ENCODE peak calls at places on chromosomes 4 and X, in four cellular contexts. O is stomach, C is H9, J is psoas muscle. H is an unnamed sample.

GRCh38 chr4:909131-909571 is 23.0 kb downstream of the GAK start:
- DNase-seq in C (no peak), J (peak; percentile 42), O (no peak), H (no peak)

GRCh38 chr4:73814679-73815078 is 21.8 kb upstream of the CXCL6 start:
- DNase-seq in J (no peak), C (no peak), O (no peak), H (no peak)

GRCh38 chr4:16775411-16776154 is 122.9 kb downstream of the LDB2 start:
- DNase-seq in C (no peak), O (no peak), J (no peak), H (no peak)

GRCh38 chrX:103779156-103779555 is 2.5 kb downstream of the PLP1 start:
- DNase-seq in C (peak; percentile 8), J (no peak), O (no peak), H (no peak)

GRCh38 chr4:3261411-3262207 is 12.7 kb downstream of the MSANTD1 start:
- DNase-seq in J (no peak), O (peak; percentile 17), C (peak; percentile 26), H (no peak)

GRCh38 chrX:11351375-11352295 is 58.4 kb downstream of the AMELX start:
- DNase-seq in O (peak; percentile 40), J (peak; percentile 77), C (no peak), H (no peak)

GRCh38 chr4:85696661-85697060 is 221.7 kb downstream of the ARHGAP24 start:
- DNase-seq in J (no peak), C (no peak), O (no peak), H (no peak)

GRCh38 chr4:8920289-8920965 is 48.8 kb upstream of the HMX1 start:
- DNase-seq in C (no peak), J (no peak), O (no peak), H (peak; percentile 58)

GRCh38 chr4:68951078-68951805 is at the start of gene UGT2A3:
- DNase-seq in J (no peak), O (no peak), C (peak; percentile 32), H (no peak)

GRCh38 chrX:34659575-34659974 is 2.5 kb upstream of the TMEM47 start:
- DNase-seq in J (no peak), O (no peak), C (peak; percentile 53), H (no peak)

GRCh38 chr4:82528868-82529267 is 32.9 kb downstream of the TMEM150C start:
- DNase-seq in J (no peak), O (no peak), C (no peak), H (no peak)

GRCh38 chr4:145830699-145831098 is 107.9 kb downstream of the ZNF827 start:
- DNase-seq in O (no peak), J (no peak), C (no peak), H (no peak)

GRCh38 chr4:183175631-183176232 is 76.7 kb downstream of the WWC2 start:
- DNase-seq in O (no peak), C (no peak), J (no peak), H (no peak)

GRCh38 chr4:27714073-27714472 is 853.4 kb downstream of the STIM2 start:
- DNase-seq in O (no peak), J (no peak), C (no peak), H (no peak)

GRCh38 chrX:65581661-65582339 is 47.2 kb upstream of the LAS1L start:
- DNase-seq in J (no peak), C (peak; percentile 62), O (peak; percentile 65), H (no peak)

GRCh38 chr4:123350191-123350544 is 46.4 kb upstream of the SPRY1 start:
- DNase-seq in C (peak; percentile 78), O (peak; percentile 54), J (no peak), H (no peak)

GRCh38 chr4:56049428-56050212 is 100.9 kb downstream of the CEP135 start:
- DNase-seq in J (no peak), C (peak; percentile 69), O (no peak), H (no peak)

GRCh38 chrX:16825306-16826035 is 39.2 kb downstream of the TXLNG start:
- DNase-seq in C (no peak), O (no peak), J (no peak), H (no peak)

GRCh38 chrX:37320541-37321203 is 28.5 kb upstream of the PRRG1 start:
- DNase-seq in C (no peak), J (no peak), O (no peak), H (no peak)

GRCh38 chrX:45191820-45192409 is 8.8 kb downstream of the DIPK2B start:
- DNase-seq in O (no peak), J (no peak), C (no peak), H (no peak)

GRCh38 chr4:153497091-153497531 is 31.0 kb downstream of the TMEM131L start:
- DNase-seq in C (no peak), J (no peak), O (no peak), H (no peak)

GRCh38 chr4:22389240-22389871 is 126.5 kb downstream of the ADGRA3 start:
- DNase-seq in O (peak; percentile 45), J (peak; percentile 50), C (peak; percentile 63), H (no peak)

GRCh38 chr4:152229782-152230289 is 306.1 kb downstream of the FBXW7 start:
- DNase-seq in J (no peak), C (peak; percentile 51), O (no peak), H (no peak)

GRCh38 chrX:11770320-11770719 is 12.3 kb downstream of the MSL3 start:
- DNase-seq in J (no peak), C (peak; percentile 41), O (peak; percentile 49), H (no peak)

GRCh38 chr4:98828801-98829200 is 100.1 kb downstream of the EIF4E start:
- DNase-seq in J (no peak), O (no peak), C (peak; percentile 34), H (no peak)

GRCh38 chr4:153084939-153085630 is 119.2 kb upstream of the TRIM2 start:
- DNase-seq in O (peak; percentile 82), J (peak; percentile 83), C (peak; percentile 84), H (no peak)

GRCh38 chr4:186792994-186793393 is 69.3 kb upstream of the FAT1 start:
- DNase-seq in O (no peak), C (no peak), J (no peak), H (no peak)

GRCh38 chr4:123340381-123340701 is 56.3 kb upstream of the SPRY1 start:
- DNase-seq in J (no peak), C (no peak), O (no peak), H (no peak)

GRCh38 chrX:136146614-136147319 is 566 bp upstream of the FHL1 start:
- DNase-seq in O (no peak), J (peak; percentile 53), C (no peak), H (no peak)

GRCh38 chrX:105464611-105465010 is 244.1 kb upstream of the TEX13A start:
- DNase-seq in J (no peak), C (no peak), O (no peak), H (no peak)

GRCh38 chrX:151153086-151153485 is 23.3 kb upstream of the GPR50 start:
- DNase-seq in C (peak; percentile 73), J (no peak), O (no peak), H (no peak)

GRCh38 chr4:11842620-11843263 is 414.0 kb upstream of the HS3ST1 start:
- DNase-seq in J (no peak), O (no peak), C (no peak), H (no peak)

GRCh38 chr4:155722816-155723499 is 35.9 kb upstream of the GUCY1B1 start:
- DNase-seq in C (no peak), J (no peak), O (no peak), H (no peak)

GRCh38 chr4:94889961-94890360 is 132.2 kb downstream of the BMPR1B start:
- DNase-seq in O (no peak), C (no peak), J (no peak), H (no peak)

GRCh38 chr4:89056953-89057398 is at the start of gene FAM13A:
- DNase-seq in J (peak; percentile 82), C (peak; percentile 89), O (peak; percentile 85), H (peak; percentile 30)

GRCh38 chrX:53882331-53882730 is 161.9 kb downstream of the PHF8 start:
- DNase-seq in O (no peak), C (no peak), J (no peak), H (no peak)

GRCh38 chr4:158729716-158730559 is 6.7 kb upstream of the PPID start:
- DNase-seq in J (peak; percentile 66), O (peak; percentile 68), C (peak; percentile 49), H (no peak)

GRCh38 chrX:53223955-53224859 is 800 bp downstream of the KDM5C start:
- DNase-seq in C (no peak), J (peak; percentile 67), O (no peak), H (no peak)

GRCh38 chr4:72031868-72032619 is at the start of gene NPFFR2:
- DNase-seq in O (no peak), J (peak; percentile 50), C (peak; percentile 82), H (no peak)

GRCh38 chrX:55818673-55819375 is 101.3 kb downstream of the RRAGB start:
- DNase-seq in C (no peak), O (no peak), J (no peak), H (no peak)

DNA sequence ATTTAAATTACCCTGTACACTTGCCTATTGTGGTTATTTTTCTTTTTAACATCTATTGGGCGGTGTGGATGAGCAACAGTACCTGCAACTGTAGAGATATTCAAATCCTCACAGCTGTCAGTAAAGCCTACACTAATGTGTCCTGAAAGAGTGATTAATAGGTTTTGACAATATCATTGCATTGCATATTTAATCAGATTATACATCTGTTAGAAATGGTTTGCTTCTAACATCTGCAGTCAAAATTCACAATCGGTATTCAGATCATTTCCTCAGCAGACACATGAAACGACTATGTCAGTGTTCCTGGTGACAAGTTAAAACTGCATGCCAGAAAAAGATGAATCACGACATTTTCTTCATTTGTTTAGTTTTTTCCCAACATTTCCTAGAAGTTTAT is 254.6 kb upstream of the EPHA5 start:
- DNase-seq in C (no peak), O (no peak), J (no peak), H (no peak)
- H3K4me1 ChIP-seq in C (no peaks in the 10 kb centered on the region), O (no peaks in the 10 kb centered on the region), J (no peaks in the 10 kb centered on the region), H (no peaks in the 10 kb centered on the region)

GRCh38 chr4:7858498-7858897 is 81.2 kb downstream of the AFAP1 start:
- DNase-seq in J (no peak), O (no peak), C (no peak), H (no peak)
- H3K4me1 ChIP-seq in J (peaks cover 34% of the 10 kb centered on the region), O (peaks cover 44% of the 10 kb centered on the region), C (peaks cover 10% of the 10 kb centered on the region), H (peaks cover 15% of the 10 kb centered on the region)

GRCh38 chr4:166252487-166253402 is 379.7 kb downstream of the TLL1 start:
- DNase-seq in J (no peak), O (no peak), C (no peak), H (no peak)

GRCh38 chr4:166259081-166259480 is 386.0 kb downstream of the TLL1 start:
- DNase-seq in O (no peak), J (no peak), C (no peak), H (no peak)

GRCh38 chr4:166257891-166258290 is 384.9 kb downstream of the TLL1 start:
- DNase-seq in C (no peak), J (no peak), O (no peak), H (no peak)

DNA sequence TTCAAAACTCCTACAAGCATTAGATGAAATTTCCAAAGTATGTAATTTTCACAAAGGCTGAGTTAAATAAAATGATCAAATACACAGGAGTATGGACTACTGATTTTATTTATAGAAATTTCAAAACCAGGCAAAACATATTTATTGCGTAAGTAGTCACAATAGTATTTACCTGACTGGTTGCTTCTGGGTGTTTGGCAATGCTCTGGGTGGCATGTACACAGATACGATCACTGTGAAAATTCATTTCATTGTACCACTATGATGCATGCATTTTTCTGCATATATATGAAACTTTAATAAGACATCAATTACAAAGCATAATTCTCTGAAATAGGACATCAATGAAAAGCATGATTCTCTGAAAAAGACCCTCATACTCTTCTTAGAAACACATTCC is 384.2 kb downstream of the TLL1 start:
- DNase-seq in C (no peak), J (no peak), O (no peak), H (no peak)
- H3K4me1 ChIP-seq in C (no peaks in the 10 kb centered on the region), J (no peaks in the 10 kb centered on the region), O (no peaks in the 10 kb centered on the region), H (no peaks in the 10 kb centered on the region)

GRCh38 chr4:5707366-5708133 is 809 bp downstream of the EVC2 start:
- DNase-seq in O (no peak), C (no peak), J (no peak), H (no peak)
- H3K4me1 ChIP-seq in O (peaks cover 58% of the 10 kb centered on the region), C (no peaks in the 10 kb centered on the region), J (no peaks in the 10 kb centered on the region), H (peaks cover 33% of the 10 kb centered on the region)

GRCh38 chrX:154043003-154043402 is 23.3 kb upstream of the IRAK1 start:
- DNase-seq in J (no peak), C (no peak), O (no peak), H (no peak)
- H3K4me1 ChIP-seq in J (peaks cover 66% of the 10 kb centered on the region), C (no peaks in the 10 kb centered on the region), O (peaks cover 75% of the 10 kb centered on the region), H (no peaks in the 10 kb centered on the region)

H was measured in ascending aorta.